ENCODE peak calls at places on chromosomes 1 and 21, in ten cellular contexts. Q, F, J, A, I, H, E, D, X and O are unnamed samples.

GRCh38 chr1:186974774-186975181 is 146.0 kb downstream of the PLA2G4A start:
- DNase-seq in A (no peak), F (peak; percentile 97), X (peak; percentile 69), J (no peak), I (no peak), D (no peak), H (no peak), E (no peak), Q (peak; percentile 79), O (no peak)

GRCh38 chr1:4076346-4076745 is 176.3 kb upstream of the C1orf174 start:
- DNase-seq in D (no peak), F (no peak), X (no peak), J (no peak), E (no peak), A (no peak), Q (no peak), I (no peak), H (no peak), O (no peak)

GRCh38 chr21:40881767-40882166 is 34.8 kb upstream of the DSCAM start:
- DNase-seq in I (no peak), X (no peak), F (no peak), A (no peak), D (no peak), Q (no peak), H (no peak), J (no peak), E (no peak), O (no peak)

GRCh38 chr1:169860187-169860586 is 33.5 kb downstream of the SCYL3 start:
- DNase-seq in I (no peak), F (no peak), J (no peak), A (no peak), H (no peak), Q (no peak), E (no peak), D (no peak), X (no peak), O (no peak)

GRCh38 chr1:24878775-24879742 is 51.0 kb downstream of the RUNX3 start:
- DNase-seq in A (no peak), Q (no peak), F (peak; percentile 86), H (no peak), I (no peak), E (no peak), J (no peak), D (no peak), X (no peak), O (no peak)

GRCh38 chr1:212827831-212828278 is 19.6 kb downstream of the SPATA45 start:
- DNase-seq in E (no peak), F (no peak), A (no peak), Q (no peak), X (no peak), D (no peak), I (no peak), H (no peak), J (no peak), O (no peak)

GRCh38 chr1:40723196-40723955 is 31.9 kb downstream of the NFYC start:
- DNase-seq in J (no peak), E (no peak), X (no peak), A (peak; percentile 68), I (no peak), D (no peak), H (no peak), Q (no peak), F (no peak), O (no peak)

GRCh38 chr1:160167580-160167979 is 16.2 kb downstream of the ATP1A4 start:
- DNase-seq in E (no peak), F (no peak), D (no peak), J (no peak), H (no peak), Q (peak; percentile 14), A (no peak), X (no peak), I (no peak), O (no peak)

GRCh38 chr1:17643861-17644703 is 104.6 kb downstream of the ARHGEF10L start:
- DNase-seq in H (no peak), E (no peak), Q (no peak), I (no peak), D (no peak), J (no peak), X (no peak), A (no peak), F (no peak), O (no peak)

GRCh38 chr21:41477641-41478318 is 30.2 kb downstream of the TMPRSS2 start:
- DNase-seq in A (peak; percentile 83), Q (no peak), D (no peak), J (no peak), X (no peak), E (no peak), H (no peak), I (no peak), F (no peak), O (no peak)